ENCODE peak calls at places on chromosomes 4 and X, in five cellular contexts. C is endothelial cell of umbilical vein, K is HepG2, T is A549, X is K562. O is an unnamed sample.
A peak's percentile ranks its signal among the peaks of the same experiment; 100 is the strongest.

GRCh38 chrX:100731441-100732281 is at the start of gene SYTL4:
- DNase-seq in C (peak; percentile 57), K (no peak), T (peak; percentile 49), X (peak; percentile 43), O (no peak)

GRCh38 chr4:143554728-143555597 is 41.5 kb downstream of the SMARCA5 start:
- DNase-seq in C (no peak), K (no peak), T (no peak), X (no peak), O (no peak)

GRCh38 chr4:2793920-2794706 is 1.2 kb downstream of the SH3BP2 start:
- DNase-seq in C (peak; percentile 34), K (peak; percentile 69), T (no peak), X (no peak), O (peak; percentile 64)

GRCh38 chr4:1992468-1993168 is 16.2 kb downstream of the NELFA start:
- DNase-seq in C (no peak), K (no peak), T (no peak), X (no peak), O (no peak)

GRCh38 chr4:81954266-81954665 is 419.5 kb downstream of the HNRNPD start:
- DNase-seq in C (no peak), K (peak; percentile 56), T (no peak), X (no peak), O (no peak)

GRCh38 chrX:129959493-129959832 is 23.0 kb upstream of the BCORL1 start:
- DNase-seq in C (no peak), K (no peak), T (no peak), X (peak; percentile 20), O (no peak)

GRCh38 chr4:104616401-104616820 is 121.7 kb upstream of the CXXC4 start:
- DNase-seq in C (no peak), K (no peak), T (no peak), X (no peak), O (no peak)

GRCh38 chr4:120709986-120710385 is 212.5 kb downstream of the PRDM5 start:
- DNase-seq in C (no peak), K (no peak), T (no peak), X (no peak), O (no peak)

GRCh38 chr4:110211770-110212061 is 13.3 kb upstream of the ELOVL6 start:
- DNase-seq in C (no peak), K (no peak), T (no peak), X (no peak), O (no peak)

GRCh38 chr4:39976945-39977488 is 694 bp downstream of the PDS5A start:
- DNase-seq in C (peak; percentile 36), K (no peak), T (no peak), X (no peak), O (peak; percentile 77)

GRCh38 chr4:108172780-108173598 is 4.3 kb upstream of the LEF1 start:
- DNase-seq in C (peak; percentile 37), K (peak; percentile 41), T (no peak), X (peak; percentile 85), O (no peak)

GRCh38 chr4:71415491-71415890 is 76.7 kb downstream of the SLC4A4 start:
- DNase-seq in C (no peak), K (no peak), T (no peak), X (no peak), O (no peak)

GRCh38 chrX:37712458-37712857 is 26.9 kb downstream of the XK start:
- DNase-seq in C (no peak), K (no peak), T (no peak), X (no peak), O (no peak)

GRCh38 chr4:172390341-172390740 is 577.1 kb downstream of the GALNTL6 start:
- DNase-seq in C (no peak), K (no peak), T (no peak), X (no peak), O (no peak)

GRCh38 chr4:172392741-172393140 is 579.5 kb downstream of the GALNTL6 start:
- DNase-seq in C (no peak), K (no peak), T (no peak), X (no peak), O (no peak)

GRCh38 chr4:172393220-172393619 is 580.0 kb downstream of the GALNTL6 start:
- DNase-seq in C (no peak), K (no peak), T (no peak), X (no peak), O (no peak)
- TF ChIP-seq MYC in C (no peak), K (no peak), T (no peak), X (no peak), O (no peak)

GRCh38 chr4:6375620-6376295 is 96.7 kb downstream of the PPP2R2C start:
- DNase-seq in C (no peak), K (no peak), T (no peak), X (no peak), O (no peak)
- TF ChIP-seq MYC in C (no peak), K (no peak), T (no peak), X (no peak), O (no peak)

GRCh38 chr4:151407466-151408379 is 1.3 kb upstream of the FHIP1A start:
- DNase-seq in C (no peak), K (no peak), T (no peak), X (no peak), O (peak; percentile 86)
- TF ChIP-seq MYC in C (no peak), K (no peak), T (no peak), X (no peak), O (peak; percentile 40)

GRCh38 chrX:47458528-47458927 is 24.5 kb downstream of the ZNF41 start:
- DNase-seq in C (no peak), K (no peak), T (no peak), X (no peak), O (peak; percentile 41)
- TF ChIP-seq MYC in C (no peak), K (no peak), T (no peak), X (no peak), O (no peak)

DNA sequence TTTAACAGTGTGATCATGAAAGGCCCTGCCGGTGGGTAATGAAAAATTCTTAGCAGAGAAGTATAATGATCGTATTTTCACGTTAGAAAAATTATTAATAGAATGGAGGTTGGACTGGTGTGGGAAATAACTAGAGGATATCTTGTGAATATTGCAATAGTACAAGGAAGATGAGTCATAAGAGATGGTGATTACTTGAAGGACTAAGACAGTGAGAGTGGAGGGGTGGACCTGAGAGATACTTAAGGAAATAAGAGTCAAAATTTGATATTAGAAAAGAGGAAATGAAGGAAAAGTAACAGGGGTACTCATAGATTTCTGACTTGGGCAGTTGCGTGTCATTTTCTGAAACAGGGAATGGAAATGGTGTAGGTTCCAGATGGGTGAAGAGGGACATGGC is 1.8 kb upstream of the USP53 start:
- DNase-seq in C (no peak), K (no peak), T (no peak), X (no peak), O (peak; percentile 51)
- TF ChIP-seq MYC in C (no peak), K (no peak), T (no peak), X (no peak), O (no peak)

GRCh38 chrX:65528705-65529340 is 5.8 kb downstream of the LAS1L start:
- DNase-seq in C (peak; percentile 19), K (no peak), T (peak; percentile 75), X (peak; percentile 71), O (peak; percentile 52)

GRCh38 chrX:65536291-65536690 is 1.7 kb upstream of the LAS1L start:
- DNase-seq in C (no peak), K (no peak), T (no peak), X (no peak), O (no peak)

GRCh38 chrX:65534450-65535292 is at the start of gene LAS1L:
- DNase-seq in C (peak; percentile 92), K (peak; percentile 89), T (peak; percentile 90), X (peak; percentile 98), O (peak; percentile 96)

GRCh38 chrX:65528293-65528692 is 6.3 kb downstream of the LAS1L start:
- DNase-seq in C (no peak), K (no peak), T (no peak), X (no peak), O (no peak)

DNA sequence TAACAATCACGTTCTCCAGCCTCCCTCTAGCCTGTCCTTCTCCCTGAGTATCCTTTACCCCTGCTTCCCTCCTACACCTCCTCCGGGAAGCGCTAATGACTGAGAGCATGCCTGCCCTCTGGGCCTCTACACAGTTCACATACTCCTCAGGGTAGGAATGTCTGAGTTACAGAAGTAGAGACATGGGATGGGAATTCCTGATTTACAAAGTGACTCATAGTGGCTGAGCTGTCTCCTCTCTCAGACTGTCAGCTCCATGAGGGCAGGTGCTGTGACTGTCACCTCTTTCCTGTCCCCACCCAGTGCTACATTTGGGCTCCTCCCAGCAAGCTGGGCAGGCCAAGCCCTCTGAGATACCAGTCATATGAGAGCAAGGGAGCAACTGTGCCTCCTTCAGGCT is 2.6 kb downstream of the LAS1L start:
- DNase-seq in C (no peak), K (no peak), T (no peak), X (no peak), O (no peak)
- TF ChIP-seq MYC in C (no peak), K (no peak), T (no peak), X (no peak), O (no peak)

GRCh38 chr4:52995341-52996030 is 133.4 kb downstream of the RASL11B start:
- DNase-seq in C (no peak), K (no peak), T (no peak), X (no peak), O (no peak)

GRCh38 chr4:52997132-52997416 is 135.0 kb downstream of the RASL11B start:
- DNase-seq in C (peak; percentile 52), K (no peak), T (no peak), X (no peak), O (no peak)

GRCh38 chr4:52993771-52994170 is 131.7 kb downstream of the RASL11B start:
- DNase-seq in C (no peak), K (no peak), T (no peak), X (no peak), O (no peak)

GRCh38 chr4:52998413-52998812 is 136.3 kb downstream of the RASL11B start:
- DNase-seq in C (no peak), K (no peak), T (no peak), X (no peak), O (no peak)

GRCh38 chr4:52996261-52997131 is 134.4 kb downstream of the RASL11B start:
- DNase-seq in C (peak; percentile 89), K (no peak), T (no peak), X (no peak), O (no peak)
- TF ChIP-seq MYC in C (no peak), K (no peak), T (no peak), X (no peak), O (no peak)

GRCh38 chrX:80578518-80579105 is 158.4 kb downstream of the TENT5D start:
- DNase-seq in C (peak; percentile 1), K (peak; percentile 6), T (no peak), X (peak; percentile 19), O (peak; percentile 32)
- TF ChIP-seq MYC in C (no peak), K (no peak), T (no peak), X (no peak), O (no peak)

GRCh38 chr4:42050850-42051249 is 60.5 kb downstream of the SLC30A9 start:
- DNase-seq in C (no peak), K (no peak), T (no peak), X (no peak), O (no peak)

DNA sequence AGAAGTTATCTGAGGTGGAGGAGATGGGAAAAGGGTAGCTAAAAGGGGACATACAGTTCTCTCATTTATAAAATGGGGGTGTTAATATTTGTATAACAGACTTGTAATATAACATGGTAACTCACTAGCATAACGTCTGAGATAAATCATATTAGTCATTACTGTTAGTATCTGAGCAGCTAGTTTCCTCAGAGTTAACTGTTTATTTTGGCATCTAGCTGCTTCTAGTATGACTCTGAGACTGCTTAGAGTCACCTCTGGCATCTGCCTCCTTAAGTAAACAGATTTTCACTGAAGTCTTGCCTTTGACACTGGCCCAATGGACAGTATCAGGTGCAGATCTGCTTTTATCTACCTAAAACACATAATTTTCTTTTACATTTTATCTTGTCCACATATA is 58.1 kb downstream of the SLC30A9 start:
- DNase-seq in C (peak; percentile 75), K (no peak), T (peak; percentile 8), X (no peak), O (no peak)
- TF ChIP-seq MYC in C (no peak), K (no peak), T (no peak), X (no peak), O (no peak)

GRCh38 chr4:19780871-19781270 is 470.8 kb upstream of the SLIT2 start:
- DNase-seq in C (no peak), K (no peak), T (no peak), X (no peak), O (no peak)
- TF ChIP-seq MYC in C (no peak), K (no peak), T (no peak), X (no peak), O (no peak)

O was measured in NB4.